ENCODE peak calls at places on chromosomes 7 and 10, in nine cellular contexts. C is SK-N-DZ; T is activated CD8-positive, alpha-beta memory T cell treated with anti-CD3 and anti-CD28 coated beads, Interleukin-2, amount 50 U/mL, for 4 hours; X is NCI-H510A; U is brain microvascular endothelial cell; D is mucosa of descending colon; P is NCI-H460; S is cardiac muscle cell; F is T-helper 2 cell. W is an unnamed sample.

GRCh38 chr10:88986549-88987242 is 3.9 kb upstream of the FAS start:
- DNase-seq in C (no peak), T (no peak), X (no peak), U (peak), D (no peak), P (peak), S (peak), F (no peak), W (no peak)

GRCh38 chr10:44512345-44513095 is 127.6 kb upstream of the CXCL12 start:
- DNase-seq in C (no peak), T (no peak), X (no peak), U (no peak), D (no peak), P (no peak), S (no peak), F (no peak), W (no peak)

GRCh38 chr7:70599446-70600190 is 532.3 kb upstream of the GALNT17 start:
- DNase-seq in C (no peak), T (no peak), X (no peak), U (no peak), D (no peak), P (no peak), S (no peak), F (no peak), W (no peak)

GRCh38 chr10:21891439-21891838 is 112.1 kb downstream of the DNAJC1 start:
- DNase-seq in C (no peak), T (no peak), X (no peak), U (no peak), D (no peak), P (no peak), S (no peak), F (no peak), W (no peak)

GRCh38 chr7:39609084-39609461 is 14.3 kb upstream of the RALA start:
- DNase-seq in C (no peak), T (no peak), X (no peak), U (no peak), D (no peak), P (no peak), S (no peak), F (no peak), W (no peak)

GRCh38 chr7:130263130-130263529 is 3.5 kb upstream of the CPA2 start:
- DNase-seq in C (no peak), T (no peak), X (no peak), U (no peak), D (no peak), P (no peak), S (no peak), F (no peak), W (no peak)

GRCh38 chr7:115133248-115133647 is 211.4 kb downstream of the MDFIC start:
- DNase-seq in C (no peak), T (no peak), X (peak), U (no peak), D (peak), P (no peak), S (no peak), F (no peak), W (no peak)

GRCh38 chr10:50316695-50317648 is 65.7 kb upstream of the ASAH2 start:
- DNase-seq in C (no peak), T (no peak), X (no peak), U (no peak), D (no peak), P (no peak), S (no peak), F (no peak), W (no peak)

GRCh38 chr10:103546401-103546800 is 52.9 kb downstream of the NEURL1 start:
- DNase-seq in C (no peak), T (no peak), X (no peak), U (no peak), D (no peak), P (no peak), S (no peak), F (no peak), W (no peak)

GRCh38 chr10:83959330-83959729 is 180.0 kb upstream of the GHITM start:
- DNase-seq in C (no peak), T (no peak), X (no peak), U (no peak), D (no peak), P (no peak), S (no peak), F (no peak), W (no peak)

GRCh38 chr10:2244476-2244875 is 507.2 kb upstream of the ADARB2 start:
- DNase-seq in C (no peak), T (no peak), X (no peak), U (no peak), D (no peak), P (no peak), S (no peak), F (no peak), W (no peak)

GRCh38 chr10:22500567-22501369 is 155.5 kb downstream of the SPAG6 start:
- DNase-seq in C (peak), T (no peak), X (no peak), U (no peak), D (no peak), P (no peak), S (no peak), F (no peak), W (no peak)

GRCh38 chr7:121019018-121019417 is 30.5 kb downstream of the CPED1 start:
- DNase-seq in C (no peak), T (no peak), X (no peak), U (peak), D (no peak), P (peak), S (no peak), F (no peak), W (no peak)

GRCh38 chr7:100539436-100540006 is 518 bp downstream of the AGFG2 start:
- DNase-seq in C (no peak), T (no peak), X (no peak), U (no peak), D (no peak), P (no peak), S (no peak), F (no peak), W (no peak)

GRCh38 chr10:71582506-71582905 is 137.1 kb downstream of the C10orf105 start:
- DNase-seq in C (no peak), T (no peak), X (no peak), U (no peak), D (no peak), P (no peak), S (no peak), F (no peak), W (no peak)

GRCh38 chr7:66138994-66139752 is 24.5 kb downstream of the CRCP start:
- DNase-seq in C (peak), T (no peak), X (no peak), U (peak), D (no peak), P (no peak), S (no peak), F (no peak), W (no peak)

GRCh38 chr7:30906014-30906413 is 5.6 kb upstream of the AQP1 start:
- DNase-seq in C (no peak), T (no peak), X (no peak), U (no peak), D (peak), P (peak), S (no peak), F (no peak), W (no peak)

W was measured in CD14-positive monocyte.